ENCODE peak calls at places on chromosomes 4 and X, in four cellular contexts. Y is hepatocyte, T is colonic mucosa, C is transverse colon. S is an unnamed sample.

GRCh38 chrX:9471571-9471985 is 6.7 kb downstream of the TBL1X start:
- DNase-seq in Y (no peak), T (no peak), C (no peak), S (no peak)

GRCh38 chrX:43279341-43279808 is 376.7 kb upstream of the MAOA start:
- DNase-seq in Y (no peak), T (no peak), C (no peak), S (no peak)

GRCh38 chr4:39721788-39722187 is 23.9 kb downstream of the UBE2K start:
- DNase-seq in Y (no peak), T (no peak), C (no peak), S (no peak)

GRCh38 chrX:20066968-20067708 is 49.6 kb downstream of the MAP7D2 start:
- DNase-seq in Y (peak; percentile 55), T (peak; percentile 31), C (peak; percentile 22), S (peak; percentile 34)

GRCh38 chrX:154486052-154486395 is 391 bp downstream of the UBL4A start:
- DNase-seq in Y (peak; percentile 33), T (peak; percentile 33), C (peak; percentile 43), S (no peak)

GRCh38 chr4:89140168-89140759 is 28.9 kb downstream of the TIGD2 start:
- DNase-seq in Y (peak; percentile 23), T (no peak), C (no peak), S (no peak)

GRCh38 chrX:23898412-23898959 is 9.3 kb downstream of the APOO start:
- DNase-seq in Y (no peak), T (no peak), C (no peak), S (no peak)

GRCh38 chr4:165709973-165710526 is 163.0 kb upstream of the TLL1 start:
- DNase-seq in Y (peak; percentile 33), T (no peak), C (no peak), S (peak; percentile 83)

GRCh38 chr4:128288689-128289106 is 1.1 kb upstream of the PGRMC2 start:
- DNase-seq in Y (peak; percentile 40), T (peak; percentile 47), C (peak; percentile 30), S (peak; percentile 80)

GRCh38 chr4:144712775-144713174 is 66.8 kb downstream of the HHIP start:
- DNase-seq in Y (no peak), T (no peak), C (no peak), S (no peak)

GRCh38 chr4:68463796-68464195 is 16.5 kb downstream of the TMPRSS11E start:
- DNase-seq in Y (no peak), T (no peak), C (no peak), S (peak; percentile 97)

GRCh38 chr4:53889335-53890084 is 174.9 kb downstream of the CHIC2 start:
- DNase-seq in Y (peak; percentile 46), T (no peak), C (no peak), S (no peak)

GRCh38 chrX:10010686-10011085 is 43.5 kb downstream of the CLDN34 start:
- DNase-seq in Y (no peak), T (no peak), C (no peak), S (no peak)

GRCh38 chrX:30488092-30488491 is 89.5 kb downstream of the TASL start:
- DNase-seq in Y (peak; percentile 15), T (no peak), C (no peak), S (no peak)

GRCh38 chr4:7306566-7306965 is 114.2 kb downstream of the SORCS2 start:
- DNase-seq in Y (no peak), T (no peak), C (no peak), S (no peak)

GRCh38 chr4:58849026-58849425 is 1738.8 kb upstream of the IGFBP7 start:
- DNase-seq in Y (no peak), T (no peak), C (no peak), S (peak; percentile 25)

GRCh38 chr4:159191989-159192388 is 89.1 kb downstream of the RAPGEF2 start:
- DNase-seq in Y (peak; percentile 52), T (no peak), C (no peak), S (no peak)

GRCh38 chr4:79650794-79651431 is 242.9 kb upstream of the GK2 start:
- DNase-seq in Y (no peak), T (no peak), C (no peak), S (no peak)

GRCh38 chr4:107922486-107923473 is 8.6 kb upstream of the CYP2U1 start:
- DNase-seq in Y (no peak), T (no peak), C (no peak), S (no peak)

GRCh38 chr4:189228726-189229125 is 711.9 kb upstream of the FRG1 start:
- DNase-seq in Y (no peak), T (no peak), C (no peak), S (no peak)

GRCh38 chr4:34633216-34633615 is 1611.1 kb downstream of the ARAP2 start:
- DNase-seq in Y (no peak), T (no peak), C (no peak), S (no peak)

GRCh38 chrX:1025413-1025812 is 187.0 kb downstream of the CRLF2 start:
- DNase-seq in Y (no peak), T (no peak), C (no peak), S (no peak)

GRCh38 chrX:139691843-139692505 is 16.0 kb downstream of the MCF2 start:
- DNase-seq in Y (peak; percentile 5), T (no peak), C (no peak), S (no peak)

GRCh38 chrX:148204195-148204594 is 223.1 kb downstream of the FMR1NB start:
- DNase-seq in Y (no peak), T (no peak), C (no peak), S (no peak)

GRCh38 chr4:6695660-6696581 is 2.2 kb downstream of the S100P start:
- DNase-seq in Y (peak; percentile 76), T (peak; percentile 77), C (peak; percentile 71), S (peak; percentile 84)

GRCh38 chr4:118939169-118939779 is 50.6 kb downstream of the SYNPO2 start:
- DNase-seq in Y (no peak), T (no peak), C (no peak), S (no peak)

GRCh38 chr4:100108869-100109268 is 81.4 kb downstream of the DDIT4L start:
- DNase-seq in Y (no peak), T (no peak), C (no peak), S (no peak)

GRCh38 chrX:46294234-46294633 is 251.0 kb downstream of the ZNF674 start:
- DNase-seq in Y (no peak), T (no peak), C (no peak), S (no peak)

GRCh38 chrX:136766785-136767103 is 14.0 kb downstream of the ARHGEF6 start:
- DNase-seq in Y (no peak), T (no peak), C (no peak), S (no peak)
- H3K4me3 ChIP-seq in Y (peak overlapping the region; percentile 49), T (peak overlapping the region; percentile 44), C (peak overlapping the region; percentile 71), S (peak overlapping the region; percentile 52)

GRCh38 chr4:169902658-169903345 is 123.4 kb downstream of the MFAP3L start:
- DNase-seq in Y (no peak), T (no peak), C (no peak), S (no peak)
- TF ChIP-seq CTCF in Y (no peak), T (no peak), C (no peak), S (peak; percentile 13)

GRCh38 chr4:1547131-1547862 is 136.8 kb downstream of the FAM53A start:
- DNase-seq in Y (no peak), T (no peak), C (no peak), S (no peak)

GRCh38 chr4:1551211-1551610 is 132.9 kb downstream of the FAM53A start:
- DNase-seq in Y (no peak), T (no peak), C (no peak), S (peak; percentile 7)

GRCh38 chr4:1550122-1551070 is 133.7 kb downstream of the FAM53A start:
- DNase-seq in Y (no peak), T (no peak), C (no peak), S (no peak)

GRCh38 chr4:1549638-1550035 is 134.5 kb downstream of the FAM53A start:
- DNase-seq in Y (no peak), T (no peak), C (no peak), S (no peak)

DNA sequence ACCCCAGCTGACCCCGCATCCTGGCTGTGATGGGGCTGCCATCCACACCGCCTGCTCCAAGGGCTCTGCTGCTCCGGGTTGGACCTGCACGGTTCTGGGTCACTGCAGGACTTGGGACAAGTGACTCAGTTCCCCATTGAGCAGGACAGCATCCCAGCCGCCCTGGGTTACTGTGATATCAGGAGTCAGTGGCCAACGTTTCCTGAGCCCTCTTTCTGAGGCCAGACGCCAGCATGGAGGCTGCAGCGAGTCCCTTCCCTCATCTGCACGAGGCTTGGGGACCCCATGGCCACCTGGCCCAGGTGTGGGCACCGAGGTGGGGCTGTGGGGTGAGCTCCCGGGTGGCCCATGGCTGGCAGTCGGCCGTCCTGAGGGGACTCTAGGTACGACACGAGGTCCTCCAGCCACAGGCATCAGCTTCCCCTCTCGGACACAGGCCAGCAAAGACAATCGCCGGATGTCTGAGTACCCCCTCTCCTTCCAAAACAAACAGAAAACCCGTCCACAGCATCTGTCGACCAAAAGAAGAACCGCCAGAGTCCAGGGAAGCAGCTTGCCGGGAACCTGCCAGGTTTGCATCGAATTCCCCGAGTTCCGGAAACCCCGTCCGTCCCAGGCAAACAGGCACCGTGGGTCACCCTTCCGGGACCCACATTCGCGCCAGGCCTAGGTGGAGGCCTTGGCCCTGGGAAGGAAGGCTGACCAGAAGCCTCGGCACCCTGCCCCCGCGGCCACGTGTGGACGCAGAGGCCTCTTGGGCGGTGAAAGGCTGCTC is 136.1 kb downstream of the FAM53A start:
- DNase-seq in Y (no peak), T (no peak), C (no peak), S (no peak)
- H3K4me3 ChIP-seq in Y (no peak overlapping the region), T (no peak overlapping the region), C (peak overlapping the region; percentile 30), S (no peak overlapping the region)

GRCh38 chrX:106397788-106398538 is 213.8 kb upstream of the RADX start:
- DNase-seq in Y (no peak), T (no peak), C (no peak), S (no peak)
- TF ChIP-seq CTCF in Y (peak; percentile 24), T (no peak), C (peak; percentile 11), S (peak; percentile 42)

GRCh38 chr4:26323807-26324206 is 3.0 kb downstream of the RBPJ start:
- DNase-seq in Y (no peak), T (no peak), C (no peak), S (no peak)
- H3K4me3 ChIP-seq in Y (no peak overlapping the region), T (no peak overlapping the region), C (no peak overlapping the region), S (no peak overlapping the region)

DNA sequence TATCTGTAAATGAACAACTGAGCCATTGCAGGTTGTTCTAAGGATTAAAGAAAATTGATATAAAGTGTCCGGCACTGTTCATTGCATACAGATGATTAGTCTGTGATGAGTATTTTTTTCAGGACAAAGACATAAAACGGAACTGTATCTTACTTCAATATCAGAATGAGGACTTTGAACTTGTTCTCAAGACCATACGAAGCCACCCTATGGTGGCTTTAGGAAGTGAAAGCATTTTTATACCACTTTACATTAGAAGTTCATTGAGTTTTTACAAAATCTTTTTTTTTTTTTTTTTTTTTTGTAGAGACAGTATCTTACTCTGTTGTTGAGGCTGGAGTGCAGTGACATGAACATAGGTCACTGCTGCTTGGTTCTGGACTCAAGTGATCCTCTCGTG is 45.2 kb upstream of the TRIM2 start:
- DNase-seq in Y (no peak), T (no peak), C (no peak), S (no peak)
- TF ChIP-seq CTCF in Y (no peak), T (no peak), C (peak; percentile 52), S (no peak)

GRCh38 chr4:84683065-84683464 is 100.1 kb downstream of the CDS1 start:
- DNase-seq in Y (no peak), T (no peak), C (no peak), S (no peak)
- H3K4me3 ChIP-seq in Y (no peak overlapping the region), T (no peak overlapping the region), C (no peak overlapping the region), S (no peak overlapping the region)

GRCh38 chr4:54945838-54946237 is 179.6 kb downstream of the KDR start:
- DNase-seq in Y (no peak), T (no peak), C (no peak), S (no peak)
- TF ChIP-seq CTCF in Y (no peak), T (no peak), C (no peak), S (peak; percentile 15)